ENCODE peak calls at places on chromosomes 5 and 9, in eight cellular contexts. H is uterus; S is mesenchymal stem cell; K is PC-3; F is effector memory CD4-positive, alpha-beta T cell; O is prostate gland; J is HCT116; X is brain microvascular endothelial cell. A is an unnamed sample. For H3K36me3, the result is how much of the 10 kb centered on the place peaks cover.

GRCh38 chr9:129669141-129669718 is 3.8 kb downstream of the PRRX2 start:
- DNase-seq in X (peak), O (no peak), H (no peak), F (no peak), J (no peak), K (peak), S (peak), A (peak)

GRCh38 chr9:112655633-112656032 is 62.3 kb downstream of the INIP start:
- DNase-seq in X (no peak), H (no peak), F (no peak), S (no peak), K (no peak), O (no peak), J (no peak), A (no peak)

GRCh38 chr5:58183078-58183885 is 276.6 kb downstream of the PLK2 start:
- DNase-seq in S (no peak), K (peak), O (no peak), X (no peak), H (no peak), J (no peak), F (no peak), A (no peak)

GRCh38 chr5:143898381-143898780 is 86.4 kb downstream of the HMHB1 start:
- DNase-seq in F (no peak), O (no peak), S (no peak), X (no peak), J (no peak), K (peak), H (no peak), A (no peak)

GRCh38 chr5:149799119-149799623 is 69.1 kb downstream of the PPARGC1B start:
- DNase-seq in K (peak), J (no peak), H (peak), F (no peak), O (no peak), S (peak), X (peak), A (peak)

GRCh38 chr9:120892748-120893584 is 16.0 kb upstream of the PHF19 start:
- DNase-seq in S (peak), H (no peak), O (no peak), K (peak), X (peak), J (no peak), F (peak), A (no peak)

GRCh38 chr5:3896098-3896497 is 300.5 kb downstream of the IRX1 start:
- DNase-seq in S (no peak), F (no peak), H (no peak), X (no peak), K (no peak), J (no peak), O (no peak), A (no peak)

GRCh38 chr9:124133752-124134151 is 122.2 kb downstream of the LHX2 start:
- DNase-seq in S (peak), O (no peak), H (no peak), X (peak), F (no peak), J (no peak), K (peak), A (peak)

GRCh38 chr5:54518146-54519082 is 855 bp downstream of the SNX18 start:
- DNase-seq in O (peak), J (no peak), X (no peak), K (peak), H (peak), S (peak), F (no peak), A (peak)

GRCh38 chr9:90846770-90847419 is 45.3 kb downstream of the SYK start:
- DNase-seq in J (no peak), X (no peak), O (no peak), H (no peak), K (no peak), S (no peak), F (no peak), A (no peak)

GRCh38 chr5:68478306-68479091 is 262.9 kb downstream of the PIK3R1 start:
- DNase-seq in H (no peak), F (no peak), S (no peak), K (no peak), J (no peak), O (no peak), X (no peak), A (no peak)

GRCh38 chr9:121651295-121652036 is at the start of gene DAB2IP:
- DNase-seq in K (peak), O (peak), J (no peak), X (no peak), S (peak), H (peak), F (no peak), A (no peak)

GRCh38 chr9:5430912-5431311 is 6.8 kb downstream of the PLGRKT start:
- DNase-seq in O (no peak), X (no peak), S (no peak), H (no peak), J (no peak), F (no peak), K (peak), A (no peak)

GRCh38 chr9:91197232-91198181 is 164.2 kb downstream of the AUH start:
- DNase-seq in X (peak), J (peak), K (peak), H (peak), F (no peak), S (peak), O (peak), A (no peak)

GRCh38 chr5:59893061-59893435 is 478 bp downstream of the PDE4D start:
- DNase-seq in F (no peak), K (no peak), S (peak), X (no peak), H (no peak), O (no peak), J (no peak), A (no peak)

GRCh38 chr9:136902259-136902821 is 16.0 kb downstream of the TRAF2 start:
- DNase-seq in X (peak), J (no peak), H (peak), S (peak), O (peak), K (peak), F (peak), A (peak)

GRCh38 chr5:92554447-92555085 is 1026.5 kb downstream of the NR2F1-AS1 start:
- DNase-seq in J (no peak), F (no peak), X (no peak), O (no peak), K (no peak), H (no peak), S (no peak), A (peak)

GRCh38 chr9:124941689-124942561 is 1.0 kb upstream of the GOLGA1 start:
- DNase-seq in S (peak), X (peak), F (peak), K (peak), H (peak), J (peak), O (peak), A (peak)

DNA sequence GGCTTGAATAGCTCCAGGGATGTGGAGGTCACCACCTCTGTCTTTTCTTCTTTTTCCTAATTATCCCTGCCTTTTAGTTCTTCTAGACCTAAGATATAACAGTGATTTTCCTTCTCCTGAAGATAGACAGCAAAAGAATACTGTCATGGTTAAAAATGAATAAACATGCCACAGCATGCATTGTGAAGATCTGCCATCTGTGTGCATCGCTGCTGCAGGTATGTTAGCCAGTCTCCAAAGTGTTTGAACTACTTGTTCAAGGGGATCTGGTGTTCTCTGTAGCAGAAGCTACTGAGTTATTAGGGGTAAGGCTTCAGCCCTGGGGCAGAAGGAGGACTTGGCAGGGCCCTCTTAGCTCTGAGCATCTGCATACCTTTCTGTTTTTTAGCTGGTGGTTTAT is 25.0 kb downstream of the GALNT10 start:
- DNase-seq in O (no peak), X (no peak), K (no peak), H (no peak), S (no peak), J (no peak), F (no peak), A (no peak)
- H3K27ac ChIP-seq in O (peak), X (no peak), K (no peak), H (no peak), S (no peak), J (no peak), F (no peak), A (no peak)

GRCh38 chr5:135341021-135341666 is 57.9 kb downstream of the MACROH2A1 start:
- DNase-seq in X (no peak), S (no peak), J (no peak), K (no peak), F (no peak), H (no peak), O (no peak), A (no peak)
- H3K36me3 ChIP-seq in X (half or more), S (half or more), J (half or more), K (half or more), F (half or more), H (under half), O (under half), A (half or more)

GRCh38 chr5:103561670-103562069 is 919 bp downstream of the NUDT12 start:
- DNase-seq in S (peak), J (no peak), X (no peak), H (no peak), F (no peak), K (peak), O (no peak), A (peak)
- H3K27ac ChIP-seq in S (no peak), J (peak), X (peak), H (peak), F (no peak), K (peak), O (peak), A (peak)

GRCh38 chr9:104774831-104775573 is 11.1 kb downstream of the NIPSNAP3B start:
- DNase-seq in K (no peak), X (no peak), F (no peak), H (no peak), J (no peak), S (no peak), O (no peak), A (no peak)

GRCh38 chr9:104772707-104773106 is 8.8 kb downstream of the NIPSNAP3B start:
- DNase-seq in H (no peak), J (no peak), K (no peak), F (no peak), O (no peak), X (peak), S (no peak), A (no peak)

GRCh38 chr9:104775574-104775936 is 11.6 kb downstream of the NIPSNAP3B start:
- DNase-seq in X (no peak), F (no peak), K (no peak), H (no peak), J (no peak), S (no peak), O (no peak), A (no peak)

GRCh38 chr9:104774132-104774531 is 10.2 kb downstream of the NIPSNAP3B start:
- DNase-seq in J (no peak), H (no peak), K (no peak), X (no peak), S (no peak), F (no peak), O (no peak), A (no peak)

DNA sequence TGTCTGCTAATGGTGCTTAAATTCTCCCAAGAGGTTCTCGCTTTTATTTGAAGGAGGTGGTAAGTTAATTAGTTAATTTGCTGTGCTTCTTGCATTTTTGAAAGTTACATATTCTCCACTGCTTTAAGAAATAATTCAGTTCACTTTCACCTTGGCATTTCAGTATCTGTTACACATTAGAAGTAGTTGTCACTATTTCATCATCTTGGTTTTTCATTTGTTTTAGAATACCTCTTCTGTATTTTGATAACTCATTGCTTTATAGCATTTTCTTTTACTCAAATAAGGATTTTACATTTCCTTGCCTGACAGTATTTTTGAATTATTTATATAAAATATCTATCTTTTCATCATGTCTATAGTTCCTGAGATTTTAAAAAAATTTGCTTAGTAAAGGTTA is 9.2 kb downstream of the NIPSNAP3B start:
- DNase-seq in K (no peak), O (no peak), S (no peak), F (no peak), X (no peak), J (no peak), H (no peak), A (no peak)
- H3K36me3 ChIP-seq in K (under half), O (under half), S (under half), F (under half), X (under half), J (under half), H (under half), A (under half)

GRCh38 chr5:124519396-124519795 is 227.0 kb downstream of the ZNF608 start:
- DNase-seq in S (peak), J (no peak), X (peak), H (peak), O (no peak), K (no peak), F (no peak), A (no peak)
- H3K27ac ChIP-seq in S (no peak), J (no peak), X (no peak), H (peak), O (no peak), K (no peak), F (no peak), A (no peak)

DNA sequence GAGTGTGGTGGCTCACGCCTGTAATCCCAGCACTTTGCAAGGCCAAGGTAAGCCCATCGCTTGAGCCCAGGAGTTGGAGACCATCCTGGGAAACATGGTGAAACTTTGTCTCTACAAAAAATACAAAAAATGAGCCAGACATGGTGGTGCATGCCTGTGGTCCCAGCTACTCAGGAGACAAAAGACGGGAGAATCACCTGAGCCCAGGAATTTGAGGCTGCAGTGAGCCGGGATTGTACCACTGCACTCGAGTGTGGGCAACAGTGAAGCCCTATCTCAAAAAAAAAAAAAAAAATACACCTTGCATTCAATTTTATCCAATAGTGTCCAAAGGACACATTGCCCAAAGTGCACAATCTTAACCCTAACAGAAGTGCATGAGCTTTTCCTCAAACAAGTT is 372.8 kb downstream of the CDH12 start:
- DNase-seq in H (no peak), K (no peak), F (no peak), J (no peak), S (no peak), O (no peak), X (no peak), A (no peak)
- H3K36me3 ChIP-seq in H (under half), K (under half), F (under half), J (under half), S (under half), O (under half), X (under half), A (under half)

DNA sequence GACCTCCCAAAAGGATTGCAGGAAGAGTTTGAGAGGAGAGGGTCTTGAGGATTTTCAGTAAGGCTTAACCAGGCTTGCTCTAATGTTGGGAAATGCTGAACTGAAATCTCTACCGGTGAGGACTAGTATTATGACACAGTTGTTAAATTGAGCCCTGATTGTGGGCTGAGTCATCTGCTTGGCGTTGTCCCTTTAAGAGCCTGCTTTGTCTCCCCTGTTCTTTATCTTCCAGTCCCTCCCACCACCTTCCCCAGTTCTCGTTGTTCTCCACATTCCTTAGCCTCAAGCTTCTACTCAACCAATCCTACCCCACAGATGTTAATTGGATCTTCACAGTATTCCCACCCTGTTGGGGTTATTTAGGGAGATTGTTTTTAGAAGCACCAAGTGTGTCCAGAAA is 57.7 kb downstream of the ANKRD55 start:
- DNase-seq in J (peak), K (peak), O (no peak), H (peak), S (peak), X (peak), F (no peak), A (peak)
- H3K27ac ChIP-seq in J (no peak), K (no peak), O (no peak), H (peak), S (no peak), X (no peak), F (no peak), A (peak)

DNA sequence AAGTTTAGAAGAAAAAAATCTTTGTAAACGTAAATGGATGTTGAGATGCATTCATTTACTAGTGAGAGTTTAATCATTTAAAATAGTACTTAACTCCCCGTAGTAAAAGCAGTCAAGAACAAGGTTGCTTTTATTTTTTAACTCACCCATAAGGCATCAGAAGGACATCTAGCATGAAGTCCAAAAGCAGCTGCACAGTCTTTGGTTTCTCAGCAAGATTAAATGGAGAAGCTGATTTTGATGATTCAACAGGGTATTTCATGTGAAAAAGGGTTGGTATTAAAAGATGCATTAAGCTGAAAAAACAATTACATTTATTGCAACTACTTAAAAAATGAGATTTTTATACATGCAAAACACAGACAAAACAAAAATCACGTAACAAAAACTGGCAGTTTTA is 44.0 kb downstream of the ECPAS start:
- DNase-seq in J (no peak), X (no peak), S (no peak), F (no peak), O (no peak), K (no peak), H (no peak), A (no peak)
- H3K36me3 ChIP-seq in J (under half), X (under half), S (under half), F (under half), O (under half), K (under half), H (under half), A (half or more)

GRCh38 chr5:172426086-172426485 is 28.2 kb downstream of the SH3PXD2B start:
- DNase-seq in K (no peak), X (no peak), J (no peak), O (no peak), H (no peak), F (no peak), S (no peak), A (no peak)
- H3K27ac ChIP-seq in K (no peak), X (no peak), J (no peak), O (peak), H (peak), F (no peak), S (no peak), A (no peak)